ENCODE peak calls at places on chromosomes 1 and 21, in seven cellular contexts. One of them, this sample, is unnamed.

GRCh38 chr1:53708687-53709086 is 30.3 kb downstream of the GLIS1 start:
- DNase-seq in body of pancreas: no peak
- DNase-seq in stimulated activated effector memory CD8-positive, alpha-beta T cell treated with anti-CD3 and anti-CD28 coated beads, Interleukin-12 subunit alpha, Interleukin-12 subunit beta, amount 100 ng/mL, for 72 hours: no peak
- DNase-seq in heart right ventricle: no peak
- DNase-seq in pons: no peak
- DNase-seq in germinal center: no peak
- DNase-seq in pancreas: no peak
- DNase-seq in this sample: peak

GRCh38 chr1:113905435-113905861 is 322 bp downstream of the DCLRE1B start:
- DNase-seq in stimulated activated effector memory CD8-positive, alpha-beta T cell treated with anti-CD3 and anti-CD28 coated beads, Interleukin-12 subunit alpha, Interleukin-12 subunit beta, amount 100 ng/mL, for 72 hours: no peak
- DNase-seq in heart right ventricle: no peak
- DNase-seq in pons: peak
- DNase-seq in pancreas: no peak
- DNase-seq in body of pancreas: no peak
- DNase-seq in germinal center: peak
- DNase-seq in this sample: peak

GRCh38 chr1:163195728-163196448 is 6.8 kb downstream of the RGS5 start:
- DNase-seq in body of pancreas: no peak
- DNase-seq in stimulated activated effector memory CD8-positive, alpha-beta T cell treated with anti-CD3 and anti-CD28 coated beads, Interleukin-12 subunit alpha, Interleukin-12 subunit beta, amount 100 ng/mL, for 72 hours: no peak
- DNase-seq in germinal center: no peak
- DNase-seq in heart right ventricle: no peak
- DNase-seq in pons: no peak
- DNase-seq in pancreas: no peak
- DNase-seq in this sample: no peak

GRCh38 chr1:99469641-99470040 is 176.3 kb upstream of the PALMD start:
- DNase-seq in stimulated activated effector memory CD8-positive, alpha-beta T cell treated with anti-CD3 and anti-CD28 coated beads, Interleukin-12 subunit alpha, Interleukin-12 subunit beta, amount 100 ng/mL, for 72 hours: no peak
- DNase-seq in pons: no peak
- DNase-seq in pancreas: no peak
- DNase-seq in germinal center: no peak
- DNase-seq in heart right ventricle: no peak
- DNase-seq in body of pancreas: no peak
- DNase-seq in this sample: no peak

GRCh38 chr1:175188936-175189335 is 3.6 kb downstream of the KIAA0040 start:
- DNase-seq in pons: peak
- DNase-seq in stimulated activated effector memory CD8-positive, alpha-beta T cell treated with anti-CD3 and anti-CD28 coated beads, Interleukin-12 subunit alpha, Interleukin-12 subunit beta, amount 100 ng/mL, for 72 hours: no peak
- DNase-seq in germinal center: peak
- DNase-seq in body of pancreas: no peak
- DNase-seq in heart right ventricle: no peak
- DNase-seq in pancreas: peak
- DNase-seq in this sample: no peak

GRCh38 chr1:116002781-116003455 is 26.6 kb downstream of the SLC22A15 start:
- DNase-seq in heart right ventricle: no peak
- DNase-seq in germinal center: no peak
- DNase-seq in pancreas: peak
- DNase-seq in stimulated activated effector memory CD8-positive, alpha-beta T cell treated with anti-CD3 and anti-CD28 coated beads, Interleukin-12 subunit alpha, Interleukin-12 subunit beta, amount 100 ng/mL, for 72 hours: no peak
- DNase-seq in body of pancreas: peak
- DNase-seq in pons: peak
- DNase-seq in this sample: no peak

GRCh38 chr1:218775476-218776170 is 398.1 kb upstream of the LYPLAL1 start:
- DNase-seq in stimulated activated effector memory CD8-positive, alpha-beta T cell treated with anti-CD3 and anti-CD28 coated beads, Interleukin-12 subunit alpha, Interleukin-12 subunit beta, amount 100 ng/mL, for 72 hours: no peak
- DNase-seq in pons: no peak
- DNase-seq in heart right ventricle: no peak
- DNase-seq in body of pancreas: no peak
- DNase-seq in germinal center: no peak
- DNase-seq in pancreas: no peak
- DNase-seq in this sample: no peak

GRCh38 chr21:25501996-25502665 is 105.2 kb downstream of the MRPL39 start:
- DNase-seq in body of pancreas: no peak
- DNase-seq in stimulated activated effector memory CD8-positive, alpha-beta T cell treated with anti-CD3 and anti-CD28 coated beads, Interleukin-12 subunit alpha, Interleukin-12 subunit beta, amount 100 ng/mL, for 72 hours: peak
- DNase-seq in pons: peak
- DNase-seq in germinal center: no peak
- DNase-seq in pancreas: no peak
- DNase-seq in heart right ventricle: no peak
- DNase-seq in this sample: no peak

GRCh38 chr1:58585166-58585565 is 8.1 kb upstream of the TACSTD2 start:
- DNase-seq in germinal center: no peak
- DNase-seq in pons: no peak
- DNase-seq in pancreas: no peak
- DNase-seq in body of pancreas: no peak
- DNase-seq in stimulated activated effector memory CD8-positive, alpha-beta T cell treated with anti-CD3 and anti-CD28 coated beads, Interleukin-12 subunit alpha, Interleukin-12 subunit beta, amount 100 ng/mL, for 72 hours: no peak
- DNase-seq in heart right ventricle: no peak
- DNase-seq in this sample: no peak

GRCh38 chr21:16072692-16073091 is 342.9 kb downstream of the USP25 start:
- DNase-seq in stimulated activated effector memory CD8-positive, alpha-beta T cell treated with anti-CD3 and anti-CD28 coated beads, Interleukin-12 subunit alpha, Interleukin-12 subunit beta, amount 100 ng/mL, for 72 hours: no peak
- DNase-seq in pancreas: no peak
- DNase-seq in body of pancreas: no peak
- DNase-seq in pons: peak
- DNase-seq in heart right ventricle: no peak
- DNase-seq in germinal center: no peak
- DNase-seq in this sample: peak

GRCh38 chr21:44571296-44571695 is 2.2 kb upstream of the KRTAP10-4 start:
- DNase-seq in stimulated activated effector memory CD8-positive, alpha-beta T cell treated with anti-CD3 and anti-CD28 coated beads, Interleukin-12 subunit alpha, Interleukin-12 subunit beta, amount 100 ng/mL, for 72 hours: no peak
- DNase-seq in heart right ventricle: no peak
- DNase-seq in body of pancreas: no peak
- DNase-seq in pons: no peak
- DNase-seq in pancreas: no peak
- DNase-seq in germinal center: no peak
- DNase-seq in this sample: no peak

GRCh38 chr1:192489748-192490147 is 85.8 kb upstream of the RGS1 start:
- DNase-seq in stimulated activated effector memory CD8-positive, alpha-beta T cell treated with anti-CD3 and anti-CD28 coated beads, Interleukin-12 subunit alpha, Interleukin-12 subunit beta, amount 100 ng/mL, for 72 hours: no peak
- DNase-seq in heart right ventricle: no peak
- DNase-seq in germinal center: no peak
- DNase-seq in body of pancreas: peak
- DNase-seq in pons: no peak
- DNase-seq in pancreas: peak
- DNase-seq in this sample: peak

GRCh38 chr1:25204797-25205441 is 27.4 kb downstream of the SYF2 start:
- DNase-seq in pancreas: no peak
- DNase-seq in pons: peak
- DNase-seq in body of pancreas: no peak
- DNase-seq in heart right ventricle: no peak
- DNase-seq in germinal center: peak
- DNase-seq in stimulated activated effector memory CD8-positive, alpha-beta T cell treated with anti-CD3 and anti-CD28 coated beads, Interleukin-12 subunit alpha, Interleukin-12 subunit beta, amount 100 ng/mL, for 72 hours: no peak
- DNase-seq in this sample: peak

GRCh38 chr1:25914074-25914995 is 8.1 kb upstream of the STMN1 start:
- DNase-seq in body of pancreas: no peak
- DNase-seq in germinal center: peak
- DNase-seq in heart right ventricle: no peak
- DNase-seq in pons: no peak
- DNase-seq in pancreas: no peak
- DNase-seq in stimulated activated effector memory CD8-positive, alpha-beta T cell treated with anti-CD3 and anti-CD28 coated beads, Interleukin-12 subunit alpha, Interleukin-12 subunit beta, amount 100 ng/mL, for 72 hours: no peak
- DNase-seq in this sample: no peak

GRCh38 chr1:244022301-244022700 is 28.8 kb upstream of the ZBTB18 start:
- DNase-seq in pancreas: no peak
- DNase-seq in stimulated activated effector memory CD8-positive, alpha-beta T cell treated with anti-CD3 and anti-CD28 coated beads, Interleukin-12 subunit alpha, Interleukin-12 subunit beta, amount 100 ng/mL, for 72 hours: no peak
- DNase-seq in germinal center: no peak
- DNase-seq in body of pancreas: no peak
- DNase-seq in pons: no peak
- DNase-seq in heart right ventricle: no peak
- DNase-seq in this sample: no peak

GRCh38 chr1:119008483-119009299 is 20.5 kb upstream of the TBX15 start:
- DNase-seq in germinal center: no peak
- DNase-seq in pons: peak
- DNase-seq in stimulated activated effector memory CD8-positive, alpha-beta T cell treated with anti-CD3 and anti-CD28 coated beads, Interleukin-12 subunit alpha, Interleukin-12 subunit beta, amount 100 ng/mL, for 72 hours: no peak
- DNase-seq in pancreas: no peak
- DNase-seq in heart right ventricle: no peak
- DNase-seq in body of pancreas: peak
- DNase-seq in this sample: no peak

GRCh38 chr21:29056538-29057050 is 16.9 kb downstream of the CCT8 start:
- DNase-seq in stimulated activated effector memory CD8-positive, alpha-beta T cell treated with anti-CD3 and anti-CD28 coated beads, Interleukin-12 subunit alpha, Interleukin-12 subunit beta, amount 100 ng/mL, for 72 hours: no peak
- DNase-seq in body of pancreas: no peak
- DNase-seq in pancreas: no peak
- DNase-seq in heart right ventricle: no peak
- DNase-seq in pons: no peak
- DNase-seq in germinal center: no peak
- DNase-seq in this sample: no peak

GRCh38 chr1:17097787-17098186 is 21.5 kb downstream of the PADI2 start:
- DNase-seq in germinal center: no peak
- DNase-seq in stimulated activated effector memory CD8-positive, alpha-beta T cell treated with anti-CD3 and anti-CD28 coated beads, Interleukin-12 subunit alpha, Interleukin-12 subunit beta, amount 100 ng/mL, for 72 hours: no peak
- DNase-seq in heart right ventricle: no peak
- DNase-seq in body of pancreas: no peak
- DNase-seq in pons: no peak
- DNase-seq in pancreas: peak
- DNase-seq in this sample: no peak

GRCh38 chr1:220272841-220273090 is 513 bp upstream of the RAB3GAP2 start:
- DNase-seq in heart right ventricle: no peak
- DNase-seq in germinal center: no peak
- DNase-seq in body of pancreas: no peak
- DNase-seq in stimulated activated effector memory CD8-positive, alpha-beta T cell treated with anti-CD3 and anti-CD28 coated beads, Interleukin-12 subunit alpha, Interleukin-12 subunit beta, amount 100 ng/mL, for 72 hours: no peak
- DNase-seq in pancreas: no peak
- DNase-seq in pons: peak
- DNase-seq in this sample: no peak